ENCODE peak calls at places on chromosomes 4 and X, in four cellular contexts. I, F, O and X are unnamed samples.

GRCh38 chr4:81844717-81845116 is 373.0 kb upstream of the RASGEF1B start:
- DNase-seq in F (peak; percentile 84), I (no peak), O (peak; percentile 89), X (peak; percentile 58)

GRCh38 chr4:113822555-113823290 is 61.2 kb upstream of the CAMK2D start:
- DNase-seq in F (no peak), O (no peak), I (no peak), X (no peak)

GRCh38 chr4:99205104-99205979 is 13.7 kb downstream of the ADH6 start:
- DNase-seq in O (peak; percentile 46), F (peak; percentile 71), I (no peak), X (no peak)

GRCh38 chr4:6926081-6926480 is 16.5 kb downstream of the TBC1D14 start:
- DNase-seq in F (no peak), I (no peak), O (no peak), X (no peak)

GRCh38 chr4:138241281-138242075 is 671 bp downstream of the SLC7A11 start:
- DNase-seq in F (no peak), I (no peak), O (no peak), X (no peak)

GRCh38 chrX:141652315-141652714 is 46.2 kb downstream of the SPANXD start:
- DNase-seq in I (no peak), F (no peak), O (no peak), X (no peak)

GRCh38 chrX:119455264-119455663 is 13.0 kb upstream of the SLC25A5 start:
- DNase-seq in O (no peak), I (no peak), F (no peak), X (no peak)

GRCh38 chrX:150627957-150628356 is 59.5 kb downstream of the MTM1 start:
- DNase-seq in I (no peak), O (no peak), F (no peak), X (no peak)

GRCh38 chr4:90695411-90695810 is 568.2 kb downstream of the CCSER1 start:
- DNase-seq in F (no peak), I (no peak), O (no peak), X (no peak)

GRCh38 chr4:149008415-149009025 is 566.3 kb upstream of the NR3C2 start:
- DNase-seq in O (no peak), F (no peak), I (no peak), X (no peak)

GRCh38 chrX:40152173-40152705 is 54.5 kb upstream of the BCOR start:
- DNase-seq in F (no peak), O (no peak), I (no peak), X (peak; percentile 53)

GRCh38 chr4:147447820-147448219 is 33.1 kb upstream of the EDNRA start:
- DNase-seq in F (no peak), O (no peak), I (no peak), X (no peak)

GRCh38 chr4:181822005-181822375 is 421.2 kb upstream of the TENM3 start:
- DNase-seq in I (no peak), F (no peak), O (no peak), X (no peak)

GRCh38 chrX:57951666-57952319 is 41.5 kb upstream of the ZXDA start:
- DNase-seq in F (peak; percentile 23), I (no peak), O (no peak), X (no peak)

GRCh38 chrX:94400488-94400887 is 726.5 kb downstream of the FAM133A start:
- DNase-seq in I (no peak), F (no peak), O (no peak), X (no peak)

GRCh38 chr4:145956288-145956890 is 17.8 kb upstream of the ZNF827 start:
- DNase-seq in F (no peak), O (peak; percentile 53), I (no peak), X (no peak)

GRCh38 chr4:168560184-168560834 is 63.5 kb downstream of the PALLD start:
- DNase-seq in F (no peak), I (peak; percentile 29), O (no peak), X (no peak)

GRCh38 chrX:3026074-3026588 is 15.1 kb upstream of the ARSF start:
- DNase-seq in O (no peak), F (no peak), I (no peak), X (no peak)

GRCh38 chr4:187172340-187172761 is 448.7 kb upstream of the FAT1 start:
- DNase-seq in O (no peak), F (no peak), I (no peak), X (no peak)
- H3K4me3 ChIP-seq in O (no peak overlapping the region), F (no peak overlapping the region), I (no peak overlapping the region), X (no peak overlapping the region)

GRCh38 chr4:56244681-56245080 is 142.6 kb downstream of the AASDH start:
- DNase-seq in F (no peak), I (no peak), O (no peak), X (no peak)

GRCh38 chr4:56240554-56241190 is 146.6 kb downstream of the AASDH start:
- DNase-seq in I (no peak), O (no peak), F (no peak), X (no peak)

GRCh38 chr4:56243107-56243506 is 144.2 kb downstream of the AASDH start:
- DNase-seq in I (no peak), F (no peak), O (no peak), X (no peak)

GRCh38 chr4:56238251-56238650 is 149.0 kb downstream of the AASDH start:
- DNase-seq in I (no peak), F (no peak), O (no peak), X (no peak)

GRCh38 chr4:56241500-56241899 is 145.8 kb downstream of the AASDH start:
- DNase-seq in O (no peak), I (no peak), F (no peak), X (no peak)
- H3K4me3 ChIP-seq in O (no peak overlapping the region), I (no peak overlapping the region), F (no peak overlapping the region), X (no peak overlapping the region)

GRCh38 chrX:153929576-153929975 is 3.5 kb upstream of the ARHGAP4 start:
- DNase-seq in I (no peak), F (no peak), O (no peak), X (no peak)
- H3K4me3 ChIP-seq in I (no peak overlapping the region), F (no peak overlapping the region), O (no peak overlapping the region), X (no peak overlapping the region)

DNA sequence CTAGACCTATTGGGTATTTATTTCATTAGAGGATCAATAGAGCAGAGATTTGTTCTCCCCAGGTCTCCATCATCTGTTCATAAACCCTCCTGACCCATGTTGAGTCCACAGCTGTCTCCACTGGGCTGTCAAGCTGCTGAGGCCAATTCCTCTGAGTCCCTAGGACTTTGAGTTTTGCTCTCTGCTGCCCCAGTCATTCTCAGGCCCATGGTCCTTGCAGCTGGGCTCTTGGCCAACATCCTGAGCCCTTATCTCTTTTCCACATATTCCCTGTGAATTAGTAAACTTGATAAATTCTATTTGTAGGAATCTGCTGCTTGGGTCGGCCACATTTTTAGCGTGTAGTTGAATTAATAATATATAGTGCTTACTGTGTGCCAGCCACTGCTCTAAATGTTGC is 41.9 kb downstream of the FHL1 start:
- DNase-seq in O (no peak), F (no peak), I (no peak), X (no peak)
- H3K4me3 ChIP-seq in O (no peak overlapping the region), F (no peak overlapping the region), I (no peak overlapping the region), X (no peak overlapping the region)